ENCODE peak calls at places on chromosome 7, in four cellular contexts. One of them, this sample, is unnamed.

GRCh38 chr7:92178928-92179373 is at the start of gene LRRD1:
- DNase-seq in ureter: peak
- DNase-seq in GM03348: peak
- DNase-seq in activated T-helper 1 cell treated with Interleukin-2 at 50 U/mL for 16 hours: peak
- DNase-seq in this sample: peak

GRCh38 chr7:46533946-46534345 is 612.9 kb upstream of the IGFBP3 start:
- DNase-seq in GM03348: no peak
- DNase-seq in activated T-helper 1 cell treated with Interleukin-2 at 50 U/mL for 16 hours: no peak
- DNase-seq in ureter: no peak
- DNase-seq in this sample: no peak

GRCh38 chr7:31068006-31068675 is 16.0 kb downstream of the ADCYAP1R1 start:
- DNase-seq in ureter: no peak
- DNase-seq in activated T-helper 1 cell treated with Interleukin-2 at 50 U/mL for 16 hours: no peak
- DNase-seq in GM03348: no peak
- DNase-seq in this sample: no peak

GRCh38 chr7:39811161-39811614 is 138.9 kb upstream of the CDK13 start:
- DNase-seq in activated T-helper 1 cell treated with Interleukin-2 at 50 U/mL for 16 hours: no peak
- DNase-seq in GM03348: peak
- DNase-seq in ureter: no peak
- DNase-seq in this sample: peak

GRCh38 chr7:106104861-106105260 is 7.3 kb downstream of the SYPL1 start:
- DNase-seq in GM03348: no peak
- DNase-seq in ureter: no peak
- DNase-seq in activated T-helper 1 cell treated with Interleukin-2 at 50 U/mL for 16 hours: no peak
- DNase-seq in this sample: no peak

GRCh38 chr7:135924302-135924701 is 52.9 kb downstream of the MTPN start:
- DNase-seq in GM03348: no peak
- DNase-seq in ureter: no peak
- DNase-seq in activated T-helper 1 cell treated with Interleukin-2 at 50 U/mL for 16 hours: no peak
- DNase-seq in this sample: no peak

GRCh38 chr7:22856437-22856836 is 33.8 kb upstream of the TOMM7 start:
- DNase-seq in ureter: no peak
- DNase-seq in activated T-helper 1 cell treated with Interleukin-2 at 50 U/mL for 16 hours: no peak
- DNase-seq in GM03348: no peak
- DNase-seq in this sample: no peak

GRCh38 chr7:108236681-108237415 is 106.7 kb upstream of the LAMB4 start:
- DNase-seq in GM03348: no peak
- DNase-seq in activated T-helper 1 cell treated with Interleukin-2 at 50 U/mL for 16 hours: no peak
- DNase-seq in ureter: no peak
- DNase-seq in this sample: no peak

GRCh38 chr7:26279405-26279804 is 12.3 kb upstream of the SNX10 start:
- DNase-seq in activated T-helper 1 cell treated with Interleukin-2 at 50 U/mL for 16 hours: no peak
- DNase-seq in ureter: no peak
- DNase-seq in GM03348: no peak
- DNase-seq in this sample: peak

GRCh38 chr7:76108540-76109233 is 60.8 kb downstream of the MDH2 start:
- DNase-seq in activated T-helper 1 cell treated with Interleukin-2 at 50 U/mL for 16 hours: no peak
- DNase-seq in ureter: peak
- DNase-seq in GM03348: peak
- DNase-seq in this sample: no peak